ENCODE peak calls at places on chromosome X, in six cellular contexts. Z is A549, R is GM12878, P is HepG2, W is IMR-90, C is SK-N-SH. U is an unnamed sample.

GRCh38 chrX:465418-465817 is 78.7 kb upstream of the PPP2R3B start:
- DNase-seq in Z (no peak), R (no peak), P (no peak), W (no peak), C (no peak), U (no peak)

GRCh38 chrX:12973561-12974216 is 1.2 kb upstream of the TMSB4X start:
- DNase-seq in Z (no peak), R (no peak), P (no peak), W (no peak), C (no peak), U (no peak)

GRCh38 chrX:8728932-8729331 is 3.0 kb downstream of the ANOS1 start:
- DNase-seq in Z (no peak), R (no peak), P (no peak), W (no peak), C (no peak), U (no peak)

GRCh38 chrX:13894888-13895564 is 78.1 kb upstream of the GPM6B start:
- DNase-seq in Z (no peak), R (no peak), P (no peak), W (peak; percentile 18), C (no peak), U (no peak)

GRCh38 chrX:150569155-150569477 is 695 bp downstream of the MTM1 start:
- DNase-seq in Z (no peak), R (no peak), P (no peak), W (peak; percentile 43), C (no peak), U (no peak)

GRCh38 chrX:134520860-134521390 is 61.0 kb downstream of the HPRT1 start:
- DNase-seq in Z (peak; percentile 82), R (no peak), P (peak; percentile 34), W (peak; percentile 76), C (peak; percentile 61), U (no peak)

GRCh38 chrX:119948381-119948780 is 4.8 kb upstream of the NKAP start:
- DNase-seq in Z (no peak), R (no peak), P (no peak), W (no peak), C (no peak), U (no peak)

GRCh38 chrX:94908171-94908570 is 1234.2 kb downstream of the FAM133A start:
- DNase-seq in Z (no peak), R (no peak), P (no peak), W (no peak), C (peak; percentile 53), U (no peak)

GRCh38 chrX:70039758-70040157 is 10.0 kb downstream of the AWAT2 start:
- DNase-seq in Z (no peak), R (no peak), P (no peak), W (no peak), C (no peak), U (no peak)

GRCh38 chrX:25296850-25297249 is 281.1 kb upstream of the ARX start:
- DNase-seq in Z (no peak), R (no peak), P (no peak), W (no peak), C (no peak), U (no peak)

GRCh38 chrX:153726286-153727107 is 1.8 kb downstream of the ABCD1 start:
- DNase-seq in Z (no peak), R (peak; percentile 48), P (peak; percentile 75), W (peak; percentile 52), C (peak; percentile 80), U (peak; percentile 66)

GRCh38 chrX:119529355-119530276 is 35.6 kb downstream of the STEEP1 start:
- DNase-seq in Z (no peak), R (no peak), P (no peak), W (no peak), C (no peak), U (no peak)

GRCh38 chrX:29662759-29663503 is 552.4 kb upstream of the MAGEB2 start:
- DNase-seq in Z (peak; percentile 98), R (peak; percentile 7), P (peak; percentile 1), W (peak; percentile 98), C (no peak), U (peak; percentile 1)

GRCh38 chrX:9135901-9136510 is 102.1 kb upstream of the FAM9B start:
- DNase-seq in Z (no peak), R (no peak), P (no peak), W (peak; percentile 67), C (no peak), U (no peak)

GRCh38 chrX:123835661-123836371 is 24.0 kb upstream of the XIAP start:
- DNase-seq in Z (peak; percentile 78), R (no peak), P (no peak), W (peak; percentile 70), C (no peak), U (no peak)

GRCh38 chrX:132592880-132593279 is 104.0 kb upstream of the MBNL3 start:
- DNase-seq in Z (peak; percentile 1), R (no peak), P (peak; percentile 39), W (no peak), C (peak; percentile 2), U (no peak)

GRCh38 chrX:133726211-133726630 is 259.2 kb downstream of the GPC3 start:
- DNase-seq in Z (peak; percentile 57), R (no peak), P (peak; percentile 27), W (peak; percentile 73), C (no peak), U (no peak)

GRCh38 chrX:153688900-153689590 is 1.3 kb downstream of the SLC6A8 start:
- DNase-seq in Z (no peak), R (no peak), P (no peak), W (peak; percentile 6), C (peak; percentile 79), U (peak; percentile 39)

GRCh38 chrX:134753185-134754008 is 95.1 kb upstream of the PLAC1 start:
- DNase-seq in Z (peak; percentile 74), R (no peak), P (peak; percentile 1), W (peak; percentile 65), C (no peak), U (no peak)

GRCh38 chrX:37666516-37666915 is 19.1 kb upstream of the XK start:
- DNase-seq in Z (no peak), R (no peak), P (no peak), W (no peak), C (no peak), U (no peak)

GRCh38 chrX:23784487-23785301 is 1.7 kb downstream of the SAT1 start:
- DNase-seq in Z (peak; percentile 64), R (no peak), P (no peak), W (peak; percentile 88), C (no peak), U (peak; percentile 29)

GRCh38 chrX:77749695-77750094 is 36.3 kb downstream of the ATRX start:
- DNase-seq in Z (peak; percentile 91), R (no peak), P (no peak), W (peak; percentile 82), C (no peak), U (no peak)

GRCh38 chrX:2933125-2933900 is 4.2 kb upstream of the ARSD start:
- DNase-seq in Z (no peak), R (no peak), P (no peak), W (no peak), C (no peak), U (no peak)

GRCh38 chrX:15815779-15816452 is 25.6 kb downstream of the ZRSR2 start:
- DNase-seq in Z (peak; percentile 44), R (peak; percentile 8), P (peak; percentile 5), W (peak; percentile 33), C (peak; percentile 59), U (peak; percentile 30)

DNA sequence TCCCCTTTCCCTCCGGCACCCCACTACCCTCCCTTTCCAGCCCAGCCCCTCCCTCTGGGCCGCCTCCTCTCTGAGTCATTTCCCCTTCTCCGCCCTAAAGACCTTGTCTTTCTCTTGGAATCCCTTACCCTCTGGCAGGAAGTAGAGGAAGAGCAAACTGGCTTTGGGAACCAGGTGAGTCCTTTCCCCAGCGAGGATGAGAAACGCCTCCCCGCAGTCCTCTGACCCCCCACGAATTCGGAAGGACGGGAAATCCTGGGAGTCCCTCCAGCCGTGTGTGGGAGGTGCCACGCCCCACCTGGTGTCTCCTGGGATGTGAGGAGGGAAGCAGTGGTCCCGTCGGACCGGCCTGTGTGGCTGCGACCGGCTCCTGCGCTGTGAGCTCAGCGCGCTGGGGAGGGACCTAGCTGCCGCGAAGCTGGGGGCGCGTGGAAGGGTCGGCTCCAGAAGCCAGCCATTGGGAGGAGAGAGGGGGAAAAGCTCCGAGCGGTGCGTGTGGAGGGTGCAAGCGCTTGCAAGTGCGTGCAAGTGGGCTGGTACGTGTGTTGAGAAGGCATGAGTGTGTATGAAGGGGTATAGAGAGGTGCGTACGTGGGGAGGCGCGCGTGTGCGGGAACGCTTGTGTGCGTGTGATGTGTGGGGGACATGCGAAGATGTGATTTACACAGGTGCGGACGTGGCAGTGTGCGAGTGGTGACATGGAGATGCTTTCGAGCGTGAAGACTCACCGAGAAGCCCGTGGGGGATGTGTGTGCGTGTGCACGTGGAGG is 46.3 kb downstream of the TEX13B start:
- DNase-seq in Z (peak; percentile 4), R (no peak), P (no peak), W (no peak), C (no peak), U (no peak)
- TF ChIP-seq USF2 in Z (no peak), R (no peak), P (no peak), W (no peak), C (no peak), U (no peak)

DNA sequence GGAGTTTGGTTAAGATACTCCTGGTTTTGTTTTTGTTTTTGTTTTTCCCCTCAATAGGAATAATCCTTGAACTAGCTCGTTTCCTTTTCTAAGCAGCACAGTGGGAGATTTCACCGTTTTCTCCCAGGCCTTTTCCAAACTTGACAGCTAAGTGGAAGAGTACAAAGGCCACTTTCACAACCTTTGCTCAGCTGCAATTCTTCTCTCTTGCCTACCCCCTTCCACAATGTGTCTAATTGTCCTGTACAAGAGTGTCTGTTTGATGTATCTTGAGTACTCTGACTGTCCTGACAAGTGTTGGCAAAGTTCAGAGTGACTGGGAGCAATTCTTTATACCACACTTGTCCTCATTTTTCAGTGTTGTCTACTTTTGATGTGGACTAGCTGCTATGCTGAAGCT is 674.3 kb upstream of the AMOT start:
- DNase-seq in Z (no peak), R (no peak), P (peak; percentile 47), W (no peak), C (no peak), U (no peak)
- TF ChIP-seq RAD21 in Z (no peak), R (no peak), P (no peak), W (no peak), C (no peak), U (no peak)

DNA sequence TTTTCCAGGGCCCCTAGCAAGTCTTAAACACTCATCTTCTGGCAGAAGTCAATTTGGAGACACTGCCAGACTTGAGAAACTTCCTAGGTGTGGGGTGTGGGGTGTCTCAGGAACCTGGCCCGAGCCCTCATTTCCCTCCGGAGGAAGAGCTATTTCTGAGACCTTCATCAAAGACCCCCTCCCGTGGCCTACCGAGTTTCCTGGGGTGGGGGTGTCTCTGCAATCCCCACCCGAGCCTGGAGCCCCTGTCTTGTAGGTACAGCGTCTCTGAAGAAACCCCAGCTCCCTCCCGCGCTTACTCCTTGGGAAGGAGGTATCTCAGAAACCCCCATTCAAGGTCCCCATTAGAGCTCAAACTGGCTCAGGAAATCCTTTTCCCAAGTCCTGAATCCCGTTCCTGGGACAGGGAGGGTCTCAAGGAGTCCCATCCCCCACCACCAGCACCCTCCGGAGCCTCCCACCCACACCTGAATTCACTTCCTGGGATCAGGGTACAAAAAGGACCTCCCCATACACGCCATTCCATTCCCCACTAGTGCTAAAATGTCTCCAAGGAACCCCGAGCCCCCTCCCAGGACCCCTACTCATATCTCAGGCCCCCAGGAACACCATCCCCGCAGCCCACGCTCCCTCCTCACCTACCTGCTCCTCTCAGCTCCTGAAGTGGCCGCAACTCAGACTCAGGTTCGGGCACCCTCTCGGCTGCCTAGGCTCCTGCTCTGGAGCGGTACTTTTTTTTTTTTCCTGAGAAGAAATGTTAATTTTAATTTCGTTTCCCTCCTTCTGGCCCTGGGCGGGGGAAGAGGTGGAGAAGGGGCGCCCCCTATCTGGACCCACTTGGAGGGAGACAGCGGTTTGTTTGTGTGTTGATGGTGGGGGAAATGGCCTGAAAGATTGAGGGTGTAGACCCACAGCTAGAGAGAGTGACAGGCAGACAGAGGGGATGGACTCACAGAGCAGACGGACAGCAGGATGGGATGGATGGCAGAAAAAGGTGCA is 1.1 kb downstream of the SLC38A5 start:
- DNase-seq in Z (no peak), R (no peak), P (no peak), W (no peak), C (no peak), U (peak; percentile 71)
- TF ChIP-seq USF2 in Z (no peak), R (no peak), P (no peak), W (no peak), C (no peak), U (no peak)

GRCh38 chrX:46653482-46653881 is 79.9 kb downstream of the CHST7 start:
- DNase-seq in Z (peak; percentile 38), R (no peak), P (peak; percentile 3), W (peak; percentile 4), C (peak; percentile 34), U (peak; percentile 7)
- TF ChIP-seq RAD21 in Z (no peak), R (peak; percentile 55), P (no peak), W (no peak), C (peak; percentile 52), U (no peak)

U was measured in K562.